ENCODE peak calls at places on chromosomes 1 and 21, in five cellular contexts. One of them, this sample, is unnamed.

GRCh38 chr1:196951711-196952394 is 8.3 kb downstream of the CFHR2 start:
- DNase-seq in K562: no peak
- DNase-seq in GM12878: peak; percentile 1
- DNase-seq in SK-N-SH: no peak
- DNase-seq in HCT116: no peak
- DNase-seq in this sample: no peak

GRCh38 chr1:156090822-156091188 is 8.5 kb upstream of the MEX3A start:
- DNase-seq in SK-N-SH: peak; percentile 80
- DNase-seq in HCT116: peak; percentile 73
- DNase-seq in GM12878: no peak
- DNase-seq in K562: peak; percentile 80
- DNase-seq in this sample: peak; percentile 93

GRCh38 chr1:153778824-153779519 is 3.8 kb downstream of the SLC27A3 start:
- DNase-seq in HCT116: no peak
- DNase-seq in GM12878: no peak
- DNase-seq in SK-N-SH: no peak
- DNase-seq in K562: no peak
- DNase-seq in this sample: no peak

GRCh38 chr1:184482113-184482512 is 95.3 kb downstream of the C1orf21 start:
- DNase-seq in K562: no peak
- DNase-seq in SK-N-SH: no peak
- DNase-seq in HCT116: no peak
- DNase-seq in GM12878: no peak
- DNase-seq in this sample: no peak

GRCh38 chr1:44283524-44284173 is 70.4 kb downstream of the DMAP1 start:
- DNase-seq in GM12878: no peak
- DNase-seq in K562: no peak
- DNase-seq in HCT116: no peak
- DNase-seq in SK-N-SH: no peak
- DNase-seq in this sample: no peak

GRCh38 chr21:14836950-14837349 is 227.8 kb downstream of the NRIP1 start:
- DNase-seq in GM12878: no peak
- DNase-seq in HCT116: no peak
- DNase-seq in K562: no peak
- DNase-seq in SK-N-SH: no peak
- DNase-seq in this sample: no peak

GRCh38 chr1:110607663-110608230 is 1.6 kb upstream of the KCNA2 start:
- DNase-seq in K562: no peak
- DNase-seq in HCT116: no peak
- DNase-seq in GM12878: no peak
- DNase-seq in SK-N-SH: peak; percentile 38
- DNase-seq in this sample: no peak

GRCh38 chr1:185087101-185087500 is 41.7 kb downstream of the RNF2 start:
- DNase-seq in HCT116: no peak
- DNase-seq in SK-N-SH: no peak
- DNase-seq in K562: no peak
- DNase-seq in GM12878: no peak
- DNase-seq in this sample: no peak

GRCh38 chr21:25370311-25370744 is 237.0 kb downstream of the MRPL39 start:
- DNase-seq in K562: no peak
- DNase-seq in HCT116: no peak
- DNase-seq in SK-N-SH: no peak
- DNase-seq in GM12878: no peak
- DNase-seq in this sample: no peak

GRCh38 chr1:17765444-17766411 is 10.6 kb downstream of the ACTL8 start:
- DNase-seq in SK-N-SH: no peak
- DNase-seq in GM12878: no peak
- DNase-seq in HCT116: no peak
- DNase-seq in K562: no peak
- DNase-seq in this sample: no peak

GRCh38 chr1:84892657-84893618 is at the start of gene LPAR3:
- DNase-seq in HCT116: peak; percentile 71
- DNase-seq in GM12878: no peak
- DNase-seq in SK-N-SH: peak; percentile 88
- DNase-seq in K562: no peak
- DNase-seq in this sample: no peak

GRCh38 chr1:152162826-152163463 is 3.9 kb upstream of the RPTN start:
- DNase-seq in HCT116: peak; percentile 34
- DNase-seq in GM12878: no peak
- DNase-seq in K562: no peak
- DNase-seq in SK-N-SH: no peak
- DNase-seq in this sample: no peak

GRCh38 chr1:220956861-220957605 is 77.8 kb downstream of the HLX start:
- DNase-seq in HCT116: no peak
- DNase-seq in GM12878: no peak
- DNase-seq in K562: no peak
- DNase-seq in SK-N-SH: no peak
- DNase-seq in this sample: no peak

GRCh38 chr1:111603979-111604378 is 15.6 kb upstream of the RAP1A start:
- DNase-seq in HCT116: no peak
- DNase-seq in GM12878: no peak
- DNase-seq in SK-N-SH: no peak
- DNase-seq in K562: no peak
- DNase-seq in this sample: no peak

GRCh38 chr1:44803312-44804095 is 3.3 kb downstream of the PLK3 start:
- DNase-seq in SK-N-SH: no peak
- DNase-seq in GM12878: no peak
- DNase-seq in K562: no peak
- DNase-seq in HCT116: no peak
- DNase-seq in this sample: no peak

GRCh38 chr1:84598418-84598817 is 24.2 kb upstream of the CTBS start:
- DNase-seq in GM12878: no peak
- DNase-seq in HCT116: no peak
- DNase-seq in SK-N-SH: no peak
- DNase-seq in K562: no peak
- DNase-seq in this sample: no peak

GRCh38 chr1:184158911-184159701 is 107.6 kb downstream of the TSEN15 start:
- DNase-seq in K562: no peak
- DNase-seq in GM12878: no peak
- DNase-seq in HCT116: no peak
- DNase-seq in SK-N-SH: no peak
- DNase-seq in this sample: no peak

GRCh38 chr1:112544753-112545152 is 36.0 kb downstream of the WNT2B start:
- DNase-seq in GM12878: no peak
- DNase-seq in SK-N-SH: no peak
- DNase-seq in HCT116: no peak
- DNase-seq in K562: no peak
- DNase-seq in this sample: no peak

GRCh38 chr1:65097081-65097480 is 50.9 kb upstream of the AK4 start:
- DNase-seq in HCT116: no peak
- DNase-seq in K562: no peak
- DNase-seq in SK-N-SH: no peak
- DNase-seq in GM12878: no peak
- DNase-seq in this sample: no peak

GRCh38 chr1:22318279-22318983 is 133.2 kb upstream of the ZBTB40 start:
- DNase-seq in K562: no peak
- DNase-seq in HCT116: no peak
- DNase-seq in GM12878: no peak
- DNase-seq in SK-N-SH: peak; percentile 93
- DNase-seq in this sample: no peak

GRCh38 chr1:109983380-109984189 is 980 bp upstream of the AHCYL1 start:
- DNase-seq in K562: no peak
- DNase-seq in SK-N-SH: no peak
- DNase-seq in GM12878: no peak
- DNase-seq in HCT116: no peak
- DNase-seq in this sample: no peak

GRCh38 chr1:163870666-163871065 is 548.9 kb downstream of the NUF2 start:
- DNase-seq in K562: no peak
- DNase-seq in SK-N-SH: no peak
- DNase-seq in HCT116: no peak
- DNase-seq in GM12878: no peak
- DNase-seq in this sample: no peak

GRCh38 chr21:37642493-37642892 is 273.8 kb downstream of the KCNJ6 start:
- DNase-seq in GM12878: no peak
- DNase-seq in HCT116: peak; percentile 24
- DNase-seq in K562: peak; percentile 70
- DNase-seq in SK-N-SH: no peak
- DNase-seq in this sample: no peak
- TF ChIP-seq JUND in GM12878: no peak
- TF ChIP-seq JUND in HCT116: no peak
- TF ChIP-seq JUND in K562: no peak
- TF ChIP-seq JUND in SK-N-SH: no peak
- TF ChIP-seq JUND in this sample: no peak

GRCh38 chr1:222247081-222247480 is 300.8 kb downstream of the HHIPL2 start:
- DNase-seq in GM12878: no peak
- DNase-seq in HCT116: no peak
- DNase-seq in K562: no peak
- DNase-seq in SK-N-SH: no peak
- DNase-seq in this sample: no peak
- TF ChIP-seq JUND in GM12878: no peak
- TF ChIP-seq JUND in HCT116: no peak
- TF ChIP-seq JUND in K562: no peak
- TF ChIP-seq JUND in SK-N-SH: no peak
- TF ChIP-seq JUND in this sample: no peak

GRCh38 chr1:31627930-31628421 is 10.5 kb downstream of the HCRTR1 start:
- DNase-seq in GM12878: no peak
- DNase-seq in K562: no peak
- DNase-seq in HCT116: no peak
- DNase-seq in SK-N-SH: peak; percentile 79
- DNase-seq in this sample: no peak
- TF ChIP-seq JUND in GM12878: no peak
- TF ChIP-seq JUND in K562: no peak
- TF ChIP-seq JUND in HCT116: no peak
- TF ChIP-seq JUND in SK-N-SH: no peak
- TF ChIP-seq JUND in this sample: no peak

DNA sequence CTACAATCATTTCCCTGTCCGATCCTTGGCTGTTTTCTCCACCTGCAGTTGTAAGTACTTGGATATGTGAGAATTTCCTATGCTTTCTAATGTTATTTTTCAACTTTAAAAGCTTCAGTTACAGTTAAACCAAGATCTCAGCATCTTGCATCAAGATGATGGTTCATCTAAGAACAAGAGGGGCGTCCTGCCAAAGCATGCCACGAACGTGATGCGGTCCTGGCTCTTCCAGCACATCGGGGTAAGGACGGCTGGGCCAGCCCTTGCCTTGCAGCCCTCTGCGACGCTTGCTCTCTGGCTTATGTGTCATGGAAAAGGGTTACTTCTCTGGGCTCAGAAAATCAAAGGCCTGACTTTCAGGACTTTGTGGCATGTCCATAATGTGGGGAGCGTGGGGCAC is 46.8 kb downstream of the PKNOX1 start:
- DNase-seq in GM12878: no peak
- DNase-seq in SK-N-SH: no peak
- DNase-seq in HCT116: no peak
- DNase-seq in K562: no peak
- DNase-seq in this sample: no peak
- TF ChIP-seq JUND in GM12878: no peak
- TF ChIP-seq JUND in SK-N-SH: no peak
- TF ChIP-seq JUND in HCT116: no peak
- TF ChIP-seq JUND in K562: no peak
- TF ChIP-seq JUND in this sample: no peak

GRCh38 chr1:161258439-161259386 is at the start of gene PCP4L1:
- DNase-seq in HCT116: no peak
- DNase-seq in SK-N-SH: peak; percentile 90
- DNase-seq in K562: no peak
- DNase-seq in GM12878: no peak
- DNase-seq in this sample: peak; percentile 96
- TF ChIP-seq JUND in HCT116: no peak
- TF ChIP-seq JUND in SK-N-SH: no peak
- TF ChIP-seq JUND in K562: no peak
- TF ChIP-seq JUND in GM12878: no peak
- TF ChIP-seq JUND in this sample: no peak

GRCh38 chr1:247111259-247111635 is 7.1 kb upstream of the ZNF669 start:
- DNase-seq in HCT116: no peak
- DNase-seq in K562: peak; percentile 69
- DNase-seq in SK-N-SH: peak; percentile 83
- DNase-seq in GM12878: no peak
- DNase-seq in this sample: peak; percentile 20

GRCh38 chr1:247110627-247111258 is 6.6 kb upstream of the ZNF669 start:
- DNase-seq in SK-N-SH: no peak
- DNase-seq in K562: peak; percentile 72
- DNase-seq in HCT116: no peak
- DNase-seq in GM12878: no peak
- DNase-seq in this sample: no peak

GRCh38 chr1:247112479-247112781 is 8.3 kb upstream of the ZNF669 start:
- DNase-seq in K562: no peak
- DNase-seq in GM12878: no peak
- DNase-seq in SK-N-SH: no peak
- DNase-seq in HCT116: no peak
- DNase-seq in this sample: no peak

GRCh38 chr1:247113094-247113497 is 8.9 kb upstream of the ZNF669 start:
- DNase-seq in SK-N-SH: peak; percentile 39
- DNase-seq in HCT116: no peak
- DNase-seq in GM12878: no peak
- DNase-seq in K562: peak; percentile 14
- DNase-seq in this sample: no peak

GRCh38 chr1:247111636-247112478 is 7.7 kb upstream of the ZNF669 start:
- DNase-seq in HCT116: no peak
- DNase-seq in GM12878: no peak
- DNase-seq in K562: peak; percentile 84
- DNase-seq in SK-N-SH: peak; percentile 93
- DNase-seq in this sample: peak; percentile 64
- TF ChIP-seq JUND in HCT116: no peak
- TF ChIP-seq JUND in GM12878: no peak
- TF ChIP-seq JUND in K562: no peak
- TF ChIP-seq JUND in SK-N-SH: no peak
- TF ChIP-seq JUND in this sample: no peak

GRCh38 chr21:28537371-28538079 is 455.2 kb downstream of the LTN1 start:
- DNase-seq in K562: no peak
- DNase-seq in SK-N-SH: no peak
- DNase-seq in GM12878: no peak
- DNase-seq in HCT116: no peak
- DNase-seq in this sample: no peak
- TF ChIP-seq JUND in K562: no peak
- TF ChIP-seq JUND in SK-N-SH: peak; percentile 95
- TF ChIP-seq JUND in GM12878: no peak
- TF ChIP-seq JUND in HCT116: no peak
- TF ChIP-seq JUND in this sample: no peak